ENCODE peak calls at places on chromosomes 13 and 19, in six cellular contexts. One of them, this sample, is unnamed.

GRCh38 chr13:94327318-94327717 is 152.2 kb downstream of the DCT start:
- DNase-seq in body of pancreas: no peak
- DNase-seq in ovary: no peak
- DNase-seq in heart left ventricle: no peak
- DNase-seq in IMR-90: no peak
- DNase-seq in K562: no peak
- DNase-seq in this sample: no peak

GRCh38 chr19:17687857-17688784 is at the start of gene UNC13A:
- DNase-seq in body of pancreas: peak
- DNase-seq in ovary: peak
- DNase-seq in heart left ventricle: peak
- DNase-seq in IMR-90: peak
- DNase-seq in K562: peak
- DNase-seq in this sample: no peak

GRCh38 chr19:17553256-17553655 is 2.2 kb upstream of the COLGALT1 start:
- DNase-seq in body of pancreas: no peak
- DNase-seq in ovary: peak
- DNase-seq in heart left ventricle: no peak
- DNase-seq in IMR-90: peak
- DNase-seq in K562: no peak
- DNase-seq in this sample: no peak

GRCh38 chr19:38695319-38695683 is 47.9 kb downstream of the ACTN4 start:
- DNase-seq in body of pancreas: no peak
- DNase-seq in ovary: no peak
- DNase-seq in heart left ventricle: no peak
- DNase-seq in IMR-90: no peak
- DNase-seq in K562: no peak
- DNase-seq in this sample: no peak

GRCh38 chr13:81990652-81991051 is 1649.7 kb upstream of the SPRY2 start:
- DNase-seq in body of pancreas: no peak
- DNase-seq in ovary: no peak
- DNase-seq in heart left ventricle: no peak
- DNase-seq in IMR-90: no peak
- DNase-seq in K562: no peak
- DNase-seq in this sample: no peak

GRCh38 chr19:19170053-19170945 is at the start of gene MEF2B:
- DNase-seq in body of pancreas: peak
- DNase-seq in ovary: peak
- DNase-seq in heart left ventricle: peak
- DNase-seq in IMR-90: peak
- DNase-seq in K562: peak
- DNase-seq in this sample: no peak

GRCh38 chr13:72163671-72164070 is 296.7 kb upstream of the DACH1 start:
- DNase-seq in body of pancreas: no peak
- DNase-seq in ovary: no peak
- DNase-seq in heart left ventricle: no peak
- DNase-seq in IMR-90: no peak
- DNase-seq in K562: no peak
- DNase-seq in this sample: no peak

GRCh38 chr13:23992722-23993438 is 95.6 kb upstream of the C1QTNF9B start:
- DNase-seq in body of pancreas: no peak
- DNase-seq in ovary: no peak
- DNase-seq in heart left ventricle: no peak
- DNase-seq in IMR-90: no peak
- DNase-seq in K562: no peak
- DNase-seq in this sample: no peak

GRCh38 chr19:5030822-5031221 is 61.9 kb downstream of the KDM4B start:
- DNase-seq in body of pancreas: no peak
- DNase-seq in ovary: no peak
- DNase-seq in heart left ventricle: no peak
- DNase-seq in IMR-90: no peak
- DNase-seq in K562: no peak
- DNase-seq in this sample: no peak

GRCh38 chr19:56309511-56310185 is 5.0 kb downstream of the ZSCAN5A start:
- DNase-seq in body of pancreas: peak
- DNase-seq in ovary: no peak
- DNase-seq in heart left ventricle: peak
- DNase-seq in IMR-90: peak
- DNase-seq in K562: peak
- DNase-seq in this sample: peak

GRCh38 chr19:17329061-17329767 is 5.4 kb downstream of the ANO8 start:
- DNase-seq in body of pancreas: no peak
- DNase-seq in ovary: no peak
- DNase-seq in heart left ventricle: no peak
- DNase-seq in IMR-90: no peak
- DNase-seq in K562: no peak
- DNase-seq in this sample: no peak

GRCh38 chr13:27665333-27665732 is 43.6 kb downstream of the POLR1D start:
- DNase-seq in body of pancreas: no peak
- DNase-seq in ovary: no peak
- DNase-seq in heart left ventricle: no peak
- DNase-seq in IMR-90: peak
- DNase-seq in K562: no peak
- DNase-seq in this sample: no peak

GRCh38 chr19:44848036-44848804 is 2.1 kb downstream of the NECTIN2 start:
- DNase-seq in body of pancreas: peak
- DNase-seq in ovary: peak
- DNase-seq in heart left ventricle: peak
- DNase-seq in IMR-90: peak
- DNase-seq in K562: no peak
- DNase-seq in this sample: no peak

GRCh38 chr13:98598043-98598442 is 21.1 kb upstream of the STK24 start:
- DNase-seq in body of pancreas: no peak
- DNase-seq in ovary: no peak
- DNase-seq in heart left ventricle: no peak
- DNase-seq in IMR-90: no peak
- DNase-seq in K562: no peak
- DNase-seq in this sample: no peak

GRCh38 chr13:32650705-32651311 is 64.6 kb downstream of the PDS5B start:
- DNase-seq in body of pancreas: peak
- DNase-seq in ovary: peak
- DNase-seq in heart left ventricle: no peak
- DNase-seq in IMR-90: peak
- DNase-seq in K562: peak
- DNase-seq in this sample: no peak

GRCh38 chr13:111339366-111340143 is 19.1 kb downstream of the TEX29 start:
- DNase-seq in body of pancreas: no peak
- DNase-seq in ovary: no peak
- DNase-seq in heart left ventricle: no peak
- DNase-seq in IMR-90: no peak
- DNase-seq in K562: no peak
- DNase-seq in this sample: no peak

GRCh38 chr19:29193116-29193515 is 19.8 kb downstream of the UQCRFS1 start:
- DNase-seq in body of pancreas: no peak
- DNase-seq in ovary: no peak
- DNase-seq in heart left ventricle: no peak
- DNase-seq in IMR-90: no peak
- DNase-seq in K562: no peak
- DNase-seq in this sample: no peak

GRCh38 chr19:52527954-52528326 is 472 bp downstream of the ZNF808 start:
- DNase-seq in body of pancreas: peak
- DNase-seq in ovary: peak
- DNase-seq in heart left ventricle: peak
- DNase-seq in IMR-90: no peak
- DNase-seq in K562: peak
- DNase-seq in this sample: no peak

GRCh38 chr13:36965767-36966166 is 33.4 kb downstream of the ALG5 start:
- DNase-seq in body of pancreas: no peak
- DNase-seq in ovary: no peak
- DNase-seq in heart left ventricle: no peak
- DNase-seq in IMR-90: peak
- DNase-seq in K562: no peak
- DNase-seq in this sample: peak

GRCh38 chr19:1826557-1827521 is 14.8 kb upstream of the ATP8B3 start:
- DNase-seq in body of pancreas: no peak
- DNase-seq in ovary: peak
- DNase-seq in heart left ventricle: no peak
- DNase-seq in IMR-90: no peak
- DNase-seq in K562: peak
- DNase-seq in this sample: no peak
- TF ChIP-seq POLR2A in body of pancreas: no peak
- TF ChIP-seq POLR2A in ovary: no peak
- TF ChIP-seq POLR2A in heart left ventricle: no peak
- TF ChIP-seq POLR2A in IMR-90: no peak
- TF ChIP-seq POLR2A in K562: peak
- TF ChIP-seq POLR2A in this sample: no peak

GRCh38 chr19:21326169-21326568 is 3.0 kb downstream of the ZNF708 start:
- DNase-seq in body of pancreas: no peak
- DNase-seq in ovary: no peak
- DNase-seq in heart left ventricle: no peak
- DNase-seq in IMR-90: no peak
- DNase-seq in K562: no peak
- DNase-seq in this sample: no peak

GRCh38 chr19:21328402-21328801 is 808 bp downstream of the ZNF708 start:
- DNase-seq in body of pancreas: no peak
- DNase-seq in ovary: no peak
- DNase-seq in heart left ventricle: no peak
- DNase-seq in IMR-90: no peak
- DNase-seq in K562: no peak
- DNase-seq in this sample: no peak

GRCh38 chr19:21328885-21329605 is at the start of gene ZNF708:
- DNase-seq in body of pancreas: peak
- DNase-seq in ovary: peak
- DNase-seq in heart left ventricle: peak
- DNase-seq in IMR-90: peak
- DNase-seq in K562: peak
- DNase-seq in this sample: peak
- TF ChIP-seq POLR2A in body of pancreas: peak
- TF ChIP-seq POLR2A in ovary: peak
- TF ChIP-seq POLR2A in heart left ventricle: no peak
- TF ChIP-seq POLR2A in IMR-90: peak
- TF ChIP-seq POLR2A in K562: peak
- TF ChIP-seq POLR2A in this sample: peak

GRCh38 chr13:113267642-113268405 is 29.2 kb upstream of the LAMP1 start:
- DNase-seq in body of pancreas: no peak
- DNase-seq in ovary: no peak
- DNase-seq in heart left ventricle: no peak
- DNase-seq in IMR-90: no peak
- DNase-seq in K562: no peak
- DNase-seq in this sample: no peak
- TF ChIP-seq POLR2A in body of pancreas: no peak
- TF ChIP-seq POLR2A in ovary: no peak
- TF ChIP-seq POLR2A in heart left ventricle: no peak
- TF ChIP-seq POLR2A in IMR-90: no peak
- TF ChIP-seq POLR2A in K562: no peak
- TF ChIP-seq POLR2A in this sample: no peak

DNA sequence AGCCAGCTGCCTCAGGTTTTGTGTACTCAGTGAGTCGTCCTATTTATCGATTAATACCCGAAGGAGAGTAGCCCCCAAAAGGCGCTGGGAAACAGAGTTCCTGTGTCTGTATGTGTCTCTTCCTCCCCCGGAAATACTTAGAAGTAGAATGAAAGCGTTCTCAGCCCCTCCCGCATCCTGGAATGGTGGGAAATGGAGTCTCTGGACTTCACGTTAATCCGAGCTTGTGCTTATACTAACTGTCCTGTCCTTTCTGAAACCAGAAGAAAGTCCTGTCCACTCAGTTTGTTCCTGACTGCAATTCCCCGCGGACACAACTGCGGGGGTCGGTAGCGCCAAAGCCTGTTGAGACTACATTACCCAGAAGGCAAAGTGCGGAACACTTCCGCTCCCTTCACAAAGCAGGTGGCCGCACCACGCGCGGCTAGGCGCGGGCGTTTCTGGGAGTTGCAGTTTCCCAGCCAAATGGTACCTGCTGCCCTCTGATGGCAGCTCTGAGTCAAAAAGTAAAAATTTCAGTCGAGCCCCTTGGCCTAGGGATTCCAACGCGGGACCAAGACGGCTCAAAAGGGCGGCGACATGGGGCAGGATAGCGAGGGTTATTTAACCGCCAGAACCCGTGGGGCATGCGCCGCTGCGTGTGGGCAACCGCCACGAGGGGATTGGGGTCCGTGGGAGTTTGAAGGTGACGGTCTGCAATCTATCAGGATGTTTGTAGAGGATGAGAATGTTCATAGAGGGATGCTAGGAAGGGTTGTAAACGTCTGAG is 2.2 kb upstream of the GSK3A start:
- DNase-seq in body of pancreas: peak
- DNase-seq in ovary: peak
- DNase-seq in heart left ventricle: peak
- DNase-seq in IMR-90: peak
- DNase-seq in K562: peak
- DNase-seq in this sample: peak
- TF ChIP-seq POLR2A in body of pancreas: peak
- TF ChIP-seq POLR2A in ovary: peak
- TF ChIP-seq POLR2A in heart left ventricle: peak
- TF ChIP-seq POLR2A in IMR-90: peak
- TF ChIP-seq POLR2A in K562: peak
- TF ChIP-seq POLR2A in this sample: no peak